ENCODE peak calls at places on chromosomes 6 and 20, in nine cellular contexts. M is EL; L is neural crest cell; V is SW480; S is nucleus accumbens; E is activated CD4-positive, CD25-positive, alpha-beta regulatory T cell; J is stimulated activated CD8-positive, alpha-beta memory T cell treated with anti-CD3 and anti-CD28 coated beads, Interleukin-4, amount 100 ng/mL, for 1 hour; Q is foreskin fibroblast; U is mucosa of descending colon. D is an unnamed sample.

GRCh38 chr6:139649718-139650117 is 275.3 kb upstream of the CITED2 start:
- DNase-seq in E (no peak), Q (no peak), J (no peak), S (no peak), M (no peak), U (no peak), L (no peak), V (no peak), D (no peak)

GRCh38 chr6:40362859-40363258 is 224.3 kb downstream of the LRFN2 start:
- DNase-seq in L (no peak), J (no peak), E (no peak), M (no peak), V (no peak), S (no peak), Q (no peak), U (no peak), D (no peak)

GRCh38 chr6:46490425-46491200 is 636 bp downstream of the RCAN2 start:
- DNase-seq in J (no peak), L (peak), Q (no peak), E (no peak), S (peak), U (peak), M (peak), V (no peak), D (peak)

GRCh38 chr6:11389977-11390376 is 147.6 kb upstream of the TMEM170B start:
- DNase-seq in M (no peak), L (no peak), E (no peak), U (no peak), V (peak), Q (no peak), S (no peak), J (no peak), D (no peak)

GRCh38 chr6:26044140-26045045 is 42.8 kb upstream of the HFE start:
- DNase-seq in Q (no peak), U (peak), V (no peak), L (no peak), S (no peak), E (no peak), M (no peak), J (no peak), D (no peak)

GRCh38 chr6:106751501-106752252 is 122.3 kb downstream of the QRSL1 start:
- DNase-seq in U (no peak), V (peak), J (no peak), M (peak), E (no peak), Q (no peak), L (no peak), S (no peak), D (no peak)

GRCh38 chr6:159116343-159116742 is 52.9 kb upstream of the FNDC1 start:
- DNase-seq in Q (no peak), V (no peak), L (no peak), E (no peak), J (no peak), M (no peak), S (no peak), U (peak), D (no peak)

GRCh38 chr6:3977875-3978711 is 100.8 kb downstream of the FAM217A start:
- DNase-seq in J (peak), M (peak), V (peak), E (no peak), L (no peak), Q (peak), S (peak), U (no peak), D (no peak)

GRCh38 chr6:124148225-124148624 is 344.6 kb downstream of the NKAIN2 start:
- DNase-seq in E (no peak), U (no peak), M (no peak), Q (no peak), S (no peak), V (no peak), L (no peak), J (no peak), D (no peak)

GRCh38 chr6:87139236-87139635 is 16.1 kb upstream of the ZNF292 start:
- DNase-seq in M (peak), J (no peak), U (no peak), Q (no peak), L (no peak), E (no peak), V (peak), S (peak), D (no peak)

GRCh38 chr6:149566372-149567193 is at the start of gene GINM1:
- DNase-seq in V (peak), M (peak), Q (peak), J (no peak), L (peak), E (peak), U (peak), S (peak), D (no peak)

GRCh38 chr20:49964964-49965780 is 17.6 kb upstream of the SNAI1 start:
- DNase-seq in Q (no peak), E (no peak), U (no peak), M (peak), V (peak), J (no peak), L (peak), S (no peak), D (no peak)

GRCh38 chr6:116405147-116405546 is 34.4 kb downstream of the DSE start:
- DNase-seq in M (peak), U (no peak), S (no peak), L (peak), E (no peak), Q (peak), V (no peak), J (no peak), D (no peak)

GRCh38 chr6:110395221-110395620 is 20.2 kb downstream of the DDO start:
- DNase-seq in L (no peak), Q (no peak), J (no peak), U (no peak), E (no peak), V (no peak), S (no peak), M (no peak), D (no peak)

GRCh38 chr6:11211235-11211634 is 21.2 kb downstream of the NEDD9 start:
- DNase-seq in V (no peak), L (no peak), S (no peak), E (no peak), Q (no peak), M (no peak), J (no peak), U (no peak), D (no peak)

GRCh38 chr6:33927551-33927950 is 123.7 kb upstream of the MLN start:
- DNase-seq in E (no peak), M (peak), J (no peak), S (no peak), U (no peak), V (no peak), Q (peak), L (no peak), D (no peak)

GRCh38 chr20:49386848-49387605 is 95.4 kb downstream of the KCNB1 start:
- DNase-seq in L (no peak), M (no peak), S (no peak), E (no peak), Q (no peak), V (no peak), J (no peak), U (no peak), D (no peak)

GRCh38 chr6:117338567-117338966 is 73.2 kb downstream of the VGLL2 start:
- DNase-seq in S (no peak), L (no peak), Q (no peak), E (no peak), J (no peak), V (no peak), M (no peak), U (no peak), D (no peak)

GRCh38 chr20:43900062-43900461 is 14.6 kb upstream of the TOX2 start:
- DNase-seq in U (no peak), M (no peak), E (no peak), Q (no peak), J (no peak), S (no peak), L (no peak), V (no peak), D (no peak)

GRCh38 chr20:54433653-54434052 is 41.7 kb upstream of the DOK5 start:
- DNase-seq in S (no peak), V (no peak), M (no peak), E (no peak), L (no peak), J (no peak), Q (no peak), U (no peak), D (no peak)